ENCODE peak calls at places on chromosomes 11 and 22, in four cellular contexts. M, G, B and S are unnamed samples.

GRCh38 chr11:120710354-120711187 is 199.0 kb downstream of the GRIK4 start:
- DNase-seq in M (peak), G (peak), B (no peak), S (no peak)

GRCh38 chr11:64094463-64095223 is 58.9 kb downstream of the FLRT1 start:
- DNase-seq in M (peak), G (peak), B (no peak), S (no peak)

GRCh38 chr11:92251980-92252379 is 27.4 kb downstream of the FAT3 start:
- DNase-seq in M (peak), G (no peak), B (no peak), S (no peak)

GRCh38 chr11:2533642-2534115 is 88.9 kb downstream of the KCNQ1 start:
- DNase-seq in M (peak), G (peak), B (no peak), S (no peak)

GRCh38 chr11:78370406-78371172 is 47.0 kb downstream of the GAB2 start:
- DNase-seq in M (peak), G (no peak), B (no peak), S (no peak)

GRCh38 chr11:65208785-65209710 is 27.3 kb downstream of the CAPN1 start:
- DNase-seq in M (no peak), G (no peak), B (peak), S (no peak)

GRCh38 chr22:33326540-33327295 is 268.5 kb upstream of the SYN3 start:
- DNase-seq in M (peak), G (no peak), B (no peak), S (no peak)

GRCh38 chr11:8715501-8715900 is 32.9 kb downstream of the RPL27A start:
- DNase-seq in M (no peak), G (no peak), B (no peak), S (no peak)

GRCh38 chr11:133985981-133986380 is 29.2 kb upstream of the IGSF9B start:
- DNase-seq in M (no peak), G (no peak), B (no peak), S (no peak)

GRCh38 chr11:32081129-32081641 is 9.7 kb upstream of the RCN1 start:
- DNase-seq in M (peak), G (no peak), B (no peak), S (no peak)